ENCODE peak calls at places on chromosomes 7 and 10, in four cellular contexts. U is HCEC 1CT; S is activated CD8-positive, alpha-beta T cell treated with anti-CD3 and anti-CD28 coated beads for 36 hours; H is activated CD4-positive, alpha-beta T cell treated with anti-CD3 and anti-CD28 coated beads, Interleukin-2, amount 10 ng/mL, durations not matched to agents 7 days and 5 days. I is an unnamed sample.

GRCh38 chr10:115171392-115171960 is 78.3 kb downstream of the ATRNL1 start:
- DNase-seq in S (no peak), H (no peak), U (no peak), I (peak)

GRCh38 chr7:24956021-24956420 is 24.0 kb downstream of the OSBPL3 start:
- DNase-seq in H (no peak), U (no peak), S (no peak), I (no peak)

GRCh38 chr7:141418087-141418486 is 133.1 kb upstream of the AGK start:
- DNase-seq in S (no peak), H (no peak), U (no peak), I (no peak)

GRCh38 chr10:132414402-132415016 is 17.5 kb downstream of the PWWP2B start:
- DNase-seq in H (no peak), S (no peak), U (no peak), I (no peak)

GRCh38 chr7:151806938-151807775 is 69.8 kb downstream of the PRKAG2 start:
- DNase-seq in S (no peak), U (no peak), H (no peak), I (no peak)

GRCh38 chr7:44415510-44415909 is 74.9 kb downstream of the NUDCD3 start:
- DNase-seq in S (no peak), H (no peak), U (no peak), I (no peak)

GRCh38 chr7:14403587-14403986 is 414.1 kb upstream of the ETV1 start:
- DNase-seq in H (no peak), S (no peak), U (no peak), I (no peak)

GRCh38 chr7:7923818-7924217 is 44.8 kb upstream of the GLCCI1 start:
- DNase-seq in U (no peak), H (no peak), S (no peak), I (no peak)

GRCh38 chr10:121459765-121460453 is 138.3 kb downstream of the FGFR2 start:
- DNase-seq in H (no peak), S (no peak), U (no peak), I (no peak)

GRCh38 chr7:43680736-43681135 is 48.6 kb downstream of the COA1 start:
- DNase-seq in H (no peak), U (no peak), S (no peak), I (no peak)

GRCh38 chr10:77919713-77920108 is 6.8 kb downstream of the DLG5 start:
- DNase-seq in S (no peak), U (peak), H (no peak), I (peak)

GRCh38 chr7:121474301-121474673 is 78.2 kb upstream of the FAM3C start:
- DNase-seq in U (no peak), H (no peak), S (no peak), I (no peak)

GRCh38 chr7:17721736-17722285 is 218.5 kb downstream of the SNX13 start:
- DNase-seq in H (no peak), U (no peak), S (no peak), I (no peak)

GRCh38 chr7:84232653-84233052 is 38.1 kb upstream of the SEMA3A start:
- DNase-seq in S (no peak), U (peak), H (no peak), I (peak)

GRCh38 chr10:86707505-86707904 is 39.2 kb downstream of the LDB3 start:
- DNase-seq in H (no peak), U (no peak), S (no peak), I (no peak)

GRCh38 chr7:35424869-35425495 is 171.1 kb upstream of the TBX20 start:
- DNase-seq in H (peak), U (peak), S (peak), I (peak)

GRCh38 chr7:47970750-47971149 is 8.7 kb downstream of the HUS1 start:
- DNase-seq in U (peak), H (no peak), S (no peak), I (no peak)

GRCh38 chr10:94180576-94180975 is 182.2 kb downstream of the NOC3L start:
- DNase-seq in S (no peak), H (no peak), U (no peak), I (no peak)

GRCh38 chr10:110206988-110207804 is at the start of gene MXI1:
- DNase-seq in H (peak), U (peak), S (peak), I (peak)

GRCh38 chr10:132197271-132198067 is 10.7 kb downstream of the DPYSL4 start:
- DNase-seq in U (no peak), S (no peak), H (no peak), I (no peak)

GRCh38 chr10:113866551-113867394 is 12.3 kb downstream of the NHLRC2 start:
- DNase-seq in U (no peak), S (no peak), H (no peak), I (no peak)

GRCh38 chr7:100952641-100953040 is 3.3 kb downstream of the MUC3A start:
- DNase-seq in S (peak), H (no peak), U (no peak), I (no peak)

GRCh38 chr10:122983898-122984297 is 3.7 kb downstream of the PSTK start:
- DNase-seq in S (no peak), H (no peak), U (no peak), I (no peak)

GRCh38 chr10:106506509-106507265 is 657.8 kb downstream of the SORCS1 start:
- DNase-seq in U (peak), S (no peak), H (no peak), I (peak)

GRCh38 chr7:1292972-1293830 is 60.5 kb downstream of the UNCX start:
- DNase-seq in U (no peak), H (no peak), S (no peak), I (no peak)

GRCh38 chr10:46547331-46547880 is 9.1 kb downstream of the GPRIN2 start:
- DNase-seq in U (no peak), H (no peak), S (peak), I (no peak)

GRCh38 chr7:85185355-85186082 is 1.3 kb downstream of the SEMA3D start:
- DNase-seq in U (peak), H (no peak), S (no peak), I (peak)

GRCh38 chr7:22809902-22810642 is 12.6 kb downstream of the TOMM7 start:
- DNase-seq in U (no peak), S (no peak), H (no peak), I (no peak)

GRCh38 chr10:89695307-89695706 is 6.1 kb upstream of the KIF20B start:
- DNase-seq in U (no peak), S (no peak), H (no peak), I (no peak)

GRCh38 chr10:33506391-33506790 is 171.9 kb upstream of the NRP1 start:
- DNase-seq in S (no peak), H (no peak), U (no peak), I (no peak)